ENCODE peak calls at places on chromosomes 16 and 17, in eight cellular contexts. One of them, this sample, is unnamed. For H3K4me1, the result is how much of the 10 kb centered on the place peaks cover.

GRCh38 chr16:27436065-27436464 is 34.1 kb downstream of the IL21R start:
- DNase-seq in transverse colon: no peak
- DNase-seq in suprapubic skin: no peak
- DNase-seq in IMR-90: no peak
- DNase-seq in adrenal gland: no peak
- DNase-seq in tibial nerve: no peak
- DNase-seq in heart left ventricle: no peak
- DNase-seq in right lobe of liver: no peak
- DNase-seq in this sample: peak

GRCh38 chr17:65560628-65561371 is 648 bp downstream of the AXIN2 start:
- DNase-seq in IMR-90: peak
- DNase-seq in heart left ventricle: peak
- DNase-seq in right lobe of liver: peak
- DNase-seq in tibial nerve: peak
- DNase-seq in suprapubic skin: peak
- DNase-seq in transverse colon: peak
- DNase-seq in adrenal gland: peak
- DNase-seq in this sample: peak

GRCh38 chr16:89144681-89145080 is 26.9 kb upstream of the CDH15 start:
- DNase-seq in tibial nerve: no peak
- DNase-seq in suprapubic skin: no peak
- DNase-seq in IMR-90: no peak
- DNase-seq in transverse colon: no peak
- DNase-seq in adrenal gland: no peak
- DNase-seq in right lobe of liver: no peak
- DNase-seq in heart left ventricle: no peak
- DNase-seq in this sample: peak

GRCh38 chr17:10063730-10064221 is 134.6 kb downstream of the GAS7 start:
- DNase-seq in tibial nerve: no peak
- DNase-seq in adrenal gland: peak
- DNase-seq in IMR-90: peak
- DNase-seq in suprapubic skin: peak
- DNase-seq in transverse colon: peak
- DNase-seq in heart left ventricle: peak
- DNase-seq in right lobe of liver: peak
- DNase-seq in this sample: no peak

GRCh38 chr17:10875984-10876555 is 38.2 kb upstream of the PIRT start:
- DNase-seq in right lobe of liver: peak
- DNase-seq in tibial nerve: no peak
- DNase-seq in heart left ventricle: no peak
- DNase-seq in IMR-90: peak
- DNase-seq in suprapubic skin: no peak
- DNase-seq in adrenal gland: no peak
- DNase-seq in transverse colon: peak
- DNase-seq in this sample: no peak

GRCh38 chr16:27434141-27435051 is 32.4 kb downstream of the IL21R start:
- DNase-seq in suprapubic skin: no peak
- DNase-seq in heart left ventricle: no peak
- DNase-seq in adrenal gland: no peak
- DNase-seq in right lobe of liver: no peak
- DNase-seq in tibial nerve: no peak
- DNase-seq in transverse colon: no peak
- DNase-seq in IMR-90: no peak
- DNase-seq in this sample: no peak

GRCh38 chr17:42221886-42222745 is 27.8 kb upstream of the GHDC start:
- DNase-seq in heart left ventricle: no peak
- DNase-seq in adrenal gland: peak
- DNase-seq in transverse colon: peak
- DNase-seq in right lobe of liver: peak
- DNase-seq in suprapubic skin: no peak
- DNase-seq in IMR-90: peak
- DNase-seq in tibial nerve: no peak
- DNase-seq in this sample: peak

GRCh38 chr17:45296003-45296832 is 20.6 kb downstream of the MAP3K14 start:
- DNase-seq in heart left ventricle: no peak
- DNase-seq in transverse colon: peak
- DNase-seq in suprapubic skin: no peak
- DNase-seq in tibial nerve: no peak
- DNase-seq in adrenal gland: no peak
- DNase-seq in right lobe of liver: no peak
- DNase-seq in IMR-90: peak
- DNase-seq in this sample: peak

GRCh38 chr16:86060381-86061317 is 161.7 kb downstream of the IRF8 start:
- DNase-seq in transverse colon: no peak
- DNase-seq in heart left ventricle: no peak
- DNase-seq in adrenal gland: no peak
- DNase-seq in tibial nerve: no peak
- DNase-seq in right lobe of liver: no peak
- DNase-seq in IMR-90: no peak
- DNase-seq in suprapubic skin: no peak
- DNase-seq in this sample: peak

GRCh38 chr17:47935961-47936360 is 5.4 kb upstream of the PNPO start:
- DNase-seq in tibial nerve: no peak
- DNase-seq in transverse colon: no peak
- DNase-seq in IMR-90: peak
- DNase-seq in right lobe of liver: no peak
- DNase-seq in adrenal gland: no peak
- DNase-seq in suprapubic skin: no peak
- DNase-seq in heart left ventricle: peak
- DNase-seq in this sample: no peak

GRCh38 chr16:88527186-88527936 is 42.8 kb upstream of the ZC3H18 start:
- DNase-seq in right lobe of liver: peak
- DNase-seq in tibial nerve: peak
- DNase-seq in heart left ventricle: peak
- DNase-seq in suprapubic skin: no peak
- DNase-seq in adrenal gland: no peak
- DNase-seq in IMR-90: peak
- DNase-seq in transverse colon: peak
- DNase-seq in this sample: peak

GRCh38 chr17:41627316-41628072 is 3.1 kb upstream of the KRT17 start:
- DNase-seq in adrenal gland: no peak
- DNase-seq in IMR-90: no peak
- DNase-seq in heart left ventricle: no peak
- DNase-seq in transverse colon: no peak
- DNase-seq in tibial nerve: no peak
- DNase-seq in suprapubic skin: peak
- DNase-seq in right lobe of liver: no peak
- DNase-seq in this sample: peak

GRCh38 chr17:29007456-29008455 is 1.9 kb upstream of the SEZ6 start:
- DNase-seq in heart left ventricle: no peak
- DNase-seq in IMR-90: peak
- DNase-seq in suprapubic skin: no peak
- DNase-seq in transverse colon: no peak
- DNase-seq in adrenal gland: peak
- DNase-seq in right lobe of liver: no peak
- DNase-seq in tibial nerve: no peak
- DNase-seq in this sample: no peak

GRCh38 chr16:55478827-55479559 is at the start of gene MMP2:
- DNase-seq in heart left ventricle: peak
- DNase-seq in IMR-90: peak
- DNase-seq in tibial nerve: peak
- DNase-seq in suprapubic skin: peak
- DNase-seq in transverse colon: peak
- DNase-seq in adrenal gland: peak
- DNase-seq in right lobe of liver: no peak
- DNase-seq in this sample: no peak

GRCh38 chr17:67293251-67294203 is 48.5 kb upstream of the HELZ start:
- DNase-seq in IMR-90: peak
- DNase-seq in transverse colon: peak
- DNase-seq in tibial nerve: peak
- DNase-seq in heart left ventricle: peak
- DNase-seq in right lobe of liver: peak
- DNase-seq in suprapubic skin: peak
- DNase-seq in adrenal gland: peak
- DNase-seq in this sample: peak

GRCh38 chr16:79542196-79542859 is 58.2 kb downstream of the MAF start:
- DNase-seq in adrenal gland: peak
- DNase-seq in tibial nerve: no peak
- DNase-seq in heart left ventricle: peak
- DNase-seq in suprapubic skin: no peak
- DNase-seq in right lobe of liver: peak
- DNase-seq in IMR-90: no peak
- DNase-seq in transverse colon: peak
- DNase-seq in this sample: peak

GRCh38 chr17:8019665-8020064 is 17.2 kb downstream of the GUCY2D start:
- DNase-seq in heart left ventricle: no peak
- DNase-seq in transverse colon: no peak
- DNase-seq in tibial nerve: no peak
- DNase-seq in IMR-90: peak
- DNase-seq in adrenal gland: no peak
- DNase-seq in right lobe of liver: no peak
- DNase-seq in suprapubic skin: no peak
- DNase-seq in this sample: no peak

GRCh38 chr16:56824335-56824734 is 40.7 kb upstream of the SLC12A3 start:
- DNase-seq in right lobe of liver: no peak
- DNase-seq in tibial nerve: no peak
- DNase-seq in adrenal gland: peak
- DNase-seq in IMR-90: no peak
- DNase-seq in heart left ventricle: no peak
- DNase-seq in transverse colon: peak
- DNase-seq in suprapubic skin: no peak
- DNase-seq in this sample: no peak

GRCh38 chr16:19389246-19389645 is 28.4 kb upstream of the TMC5 start:
- DNase-seq in right lobe of liver: peak
- DNase-seq in tibial nerve: no peak
- DNase-seq in transverse colon: peak
- DNase-seq in adrenal gland: peak
- DNase-seq in IMR-90: no peak
- DNase-seq in heart left ventricle: no peak
- DNase-seq in suprapubic skin: no peak
- DNase-seq in this sample: peak

GRCh38 chr16:47197536-47198179 is 53.9 kb upstream of the NETO2 start:
- DNase-seq in adrenal gland: peak
- DNase-seq in heart left ventricle: peak
- DNase-seq in suprapubic skin: no peak
- DNase-seq in IMR-90: peak
- DNase-seq in transverse colon: no peak
- DNase-seq in tibial nerve: no peak
- DNase-seq in right lobe of liver: no peak
- DNase-seq in this sample: no peak

GRCh38 chr17:81018044-81018802 is 16.7 kb upstream of the BAIAP2 start:
- DNase-seq in heart left ventricle: no peak
- DNase-seq in right lobe of liver: no peak
- DNase-seq in tibial nerve: no peak
- DNase-seq in adrenal gland: no peak
- DNase-seq in suprapubic skin: no peak
- DNase-seq in transverse colon: peak
- DNase-seq in IMR-90: peak
- DNase-seq in this sample: peak
- TF ChIP-seq POLR2A in heart left ventricle: no peak
- TF ChIP-seq POLR2A in right lobe of liver: no peak
- TF ChIP-seq POLR2A in tibial nerve: no peak
- TF ChIP-seq POLR2A in adrenal gland: no peak
- TF ChIP-seq POLR2A in suprapubic skin: no peak
- TF ChIP-seq POLR2A in transverse colon: peak
- TF ChIP-seq POLR2A in IMR-90: no peak
- TF ChIP-seq POLR2A in this sample: no peak

GRCh38 chr16:20911361-20911760 is 10.8 kb downstream of the LYRM1 start:
- DNase-seq in adrenal gland: peak
- DNase-seq in right lobe of liver: no peak
- DNase-seq in tibial nerve: no peak
- DNase-seq in IMR-90: peak
- DNase-seq in suprapubic skin: no peak
- DNase-seq in transverse colon: no peak
- DNase-seq in heart left ventricle: no peak
- DNase-seq in this sample: no peak
- H3K4me1 ChIP-seq in adrenal gland: under half
- H3K4me1 ChIP-seq in right lobe of liver: under half
- H3K4me1 ChIP-seq in tibial nerve: half or more
- H3K4me1 ChIP-seq in IMR-90: under half
- H3K4me1 ChIP-seq in suprapubic skin: under half
- H3K4me1 ChIP-seq in transverse colon: under half
- H3K4me1 ChIP-seq in heart left ventricle: half or more
- H3K4me1 ChIP-seq in this sample: under half

GRCh38 chr17:76252040-76252954 is 12.0 kb upstream of the RNF157 start:
- DNase-seq in transverse colon: peak
- DNase-seq in suprapubic skin: peak
- DNase-seq in tibial nerve: no peak
- DNase-seq in IMR-90: peak
- DNase-seq in right lobe of liver: peak
- DNase-seq in heart left ventricle: peak
- DNase-seq in adrenal gland: peak
- DNase-seq in this sample: peak
- TF ChIP-seq POLR2A in transverse colon: peak
- TF ChIP-seq POLR2A in suprapubic skin: no peak
- TF ChIP-seq POLR2A in tibial nerve: peak
- TF ChIP-seq POLR2A in IMR-90: no peak
- TF ChIP-seq POLR2A in right lobe of liver: peak
- TF ChIP-seq POLR2A in heart left ventricle: no peak
- TF ChIP-seq POLR2A in adrenal gland: no peak
- TF ChIP-seq POLR2A in this sample: no peak

DNA sequence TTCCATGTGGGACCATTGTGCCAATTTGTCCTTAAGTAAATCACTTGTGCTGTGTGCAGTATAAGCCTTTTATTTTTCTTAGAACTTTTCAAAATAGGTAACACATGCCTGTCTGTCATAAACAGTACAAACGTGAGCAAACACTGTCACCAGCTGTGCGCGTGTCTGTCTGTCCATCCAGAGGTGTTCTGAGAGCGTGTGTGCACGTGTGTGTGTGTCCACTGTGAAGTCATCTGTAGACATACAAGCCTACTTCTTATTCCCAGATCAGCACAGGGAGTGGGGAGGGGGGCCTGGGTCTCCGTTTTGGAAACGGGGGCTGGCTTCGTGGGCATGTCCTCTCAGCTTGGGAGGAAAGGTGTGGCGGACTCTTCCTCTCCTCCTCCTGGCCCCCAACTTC is 9.4 kb downstream of the TMEM235 start:
- DNase-seq in right lobe of liver: no peak
- DNase-seq in suprapubic skin: no peak
- DNase-seq in adrenal gland: no peak
- DNase-seq in heart left ventricle: no peak
- DNase-seq in IMR-90: no peak
- DNase-seq in transverse colon: no peak
- DNase-seq in tibial nerve: no peak
- DNase-seq in this sample: no peak
- H3K4me1 ChIP-seq in right lobe of liver: under half
- H3K4me1 ChIP-seq in suprapubic skin: under half
- H3K4me1 ChIP-seq in adrenal gland: under half
- H3K4me1 ChIP-seq in heart left ventricle: under half
- H3K4me1 ChIP-seq in IMR-90: under half
- H3K4me1 ChIP-seq in transverse colon: under half
- H3K4me1 ChIP-seq in tibial nerve: under half
- H3K4me1 ChIP-seq in this sample: under half